ENCODE peak calls at places on chromosomes 11 and 22, in seven cellular contexts. One of them, this sample, is unnamed.

GRCh38 chr11:126791991-126792390 is 208.6 kb downstream of the KIRREL3 start:
- DNase-seq in stimulated activated CD4-positive, alpha-beta T cell treated with anti-CD3 and anti-CD28 coated beads, Interleukin-12 subunit alpha, Interleukin-12 subunit beta, amount 100 ng/mL, for 4 hours: no peak
- DNase-seq in GF-D8: no peak
- DNase-seq in iPS-NIHi11: no peak
- DNase-seq in WTC11: no peak
- DNase-seq in iris pigment epithelial cell: no peak
- DNase-seq in cardiac septum: no peak
- DNase-seq in this sample: no peak

GRCh38 chr11:83037877-83038276 is 33.8 kb downstream of the RAB30 start:
- DNase-seq in GF-D8: no peak
- DNase-seq in iris pigment epithelial cell: no peak
- DNase-seq in stimulated activated CD4-positive, alpha-beta T cell treated with anti-CD3 and anti-CD28 coated beads, Interleukin-12 subunit alpha, Interleukin-12 subunit beta, amount 100 ng/mL, for 4 hours: no peak
- DNase-seq in iPS-NIHi11: no peak
- DNase-seq in WTC11: no peak
- DNase-seq in cardiac septum: no peak
- DNase-seq in this sample: no peak

GRCh38 chr22:36405671-36406070 is 17.9 kb upstream of the MYH9 start:
- DNase-seq in stimulated activated CD4-positive, alpha-beta T cell treated with anti-CD3 and anti-CD28 coated beads, Interleukin-12 subunit alpha, Interleukin-12 subunit beta, amount 100 ng/mL, for 4 hours: no peak
- DNase-seq in iPS-NIHi11: no peak
- DNase-seq in iris pigment epithelial cell: no peak
- DNase-seq in GF-D8: peak
- DNase-seq in WTC11: no peak
- DNase-seq in cardiac septum: peak
- DNase-seq in this sample: no peak

GRCh38 chr11:73252577-73253191 is 19.5 kb upstream of the P2RY6 start:
- DNase-seq in iPS-NIHi11: peak
- DNase-seq in iris pigment epithelial cell: no peak
- DNase-seq in GF-D8: no peak
- DNase-seq in stimulated activated CD4-positive, alpha-beta T cell treated with anti-CD3 and anti-CD28 coated beads, Interleukin-12 subunit alpha, Interleukin-12 subunit beta, amount 100 ng/mL, for 4 hours: no peak
- DNase-seq in cardiac septum: no peak
- DNase-seq in WTC11: peak
- DNase-seq in this sample: no peak

GRCh38 chr11:6705905-6706535 is 22.9 kb upstream of the MRPL17 start:
- DNase-seq in iPS-NIHi11: peak
- DNase-seq in GF-D8: no peak
- DNase-seq in WTC11: peak
- DNase-seq in cardiac septum: no peak
- DNase-seq in iris pigment epithelial cell: peak
- DNase-seq in stimulated activated CD4-positive, alpha-beta T cell treated with anti-CD3 and anti-CD28 coated beads, Interleukin-12 subunit alpha, Interleukin-12 subunit beta, amount 100 ng/mL, for 4 hours: peak
- DNase-seq in this sample: no peak

GRCh38 chr11:47858169-47858543 is 10.0 kb upstream of the NUP160 start:
- DNase-seq in iris pigment epithelial cell: peak
- DNase-seq in WTC11: no peak
- DNase-seq in stimulated activated CD4-positive, alpha-beta T cell treated with anti-CD3 and anti-CD28 coated beads, Interleukin-12 subunit alpha, Interleukin-12 subunit beta, amount 100 ng/mL, for 4 hours: no peak
- DNase-seq in GF-D8: no peak
- DNase-seq in iPS-NIHi11: no peak
- DNase-seq in cardiac septum: no peak
- DNase-seq in this sample: no peak

GRCh38 chr22:25057013-25057881 is 104.7 kb downstream of the KIAA1671 start:
- DNase-seq in WTC11: peak
- DNase-seq in iPS-NIHi11: peak
- DNase-seq in iris pigment epithelial cell: peak
- DNase-seq in GF-D8: no peak
- DNase-seq in cardiac septum: no peak
- DNase-seq in stimulated activated CD4-positive, alpha-beta T cell treated with anti-CD3 and anti-CD28 coated beads, Interleukin-12 subunit alpha, Interleukin-12 subunit beta, amount 100 ng/mL, for 4 hours: peak
- DNase-seq in this sample: peak

GRCh38 chr11:72778535-72779494 is 15.0 kb downstream of the STARD10 start:
- DNase-seq in stimulated activated CD4-positive, alpha-beta T cell treated with anti-CD3 and anti-CD28 coated beads, Interleukin-12 subunit alpha, Interleukin-12 subunit beta, amount 100 ng/mL, for 4 hours: no peak
- DNase-seq in GF-D8: no peak
- DNase-seq in iPS-NIHi11: no peak
- DNase-seq in cardiac septum: no peak
- DNase-seq in iris pigment epithelial cell: no peak
- DNase-seq in WTC11: no peak
- DNase-seq in this sample: no peak

GRCh38 chr11:74717211-74717997 is 13.8 kb downstream of the CHRDL2 start:
- DNase-seq in WTC11: no peak
- DNase-seq in GF-D8: no peak
- DNase-seq in cardiac septum: no peak
- DNase-seq in iris pigment epithelial cell: no peak
- DNase-seq in iPS-NIHi11: no peak
- DNase-seq in stimulated activated CD4-positive, alpha-beta T cell treated with anti-CD3 and anti-CD28 coated beads, Interleukin-12 subunit alpha, Interleukin-12 subunit beta, amount 100 ng/mL, for 4 hours: no peak
- DNase-seq in this sample: no peak

GRCh38 chr11:102456381-102456780 is 3.8 kb upstream of the TMEM123 start:
- DNase-seq in WTC11: no peak
- DNase-seq in cardiac septum: no peak
- DNase-seq in GF-D8: peak
- DNase-seq in stimulated activated CD4-positive, alpha-beta T cell treated with anti-CD3 and anti-CD28 coated beads, Interleukin-12 subunit alpha, Interleukin-12 subunit beta, amount 100 ng/mL, for 4 hours: no peak
- DNase-seq in iris pigment epithelial cell: peak
- DNase-seq in iPS-NIHi11: no peak
- DNase-seq in this sample: no peak

GRCh38 chr22:19522190-19522880 is 1.9 kb downstream of the CLDN5 start:
- DNase-seq in stimulated activated CD4-positive, alpha-beta T cell treated with anti-CD3 and anti-CD28 coated beads, Interleukin-12 subunit alpha, Interleukin-12 subunit beta, amount 100 ng/mL, for 4 hours: no peak
- DNase-seq in iPS-NIHi11: peak
- DNase-seq in GF-D8: no peak
- DNase-seq in iris pigment epithelial cell: no peak
- DNase-seq in cardiac septum: peak
- DNase-seq in WTC11: no peak
- DNase-seq in this sample: no peak

GRCh38 chr11:13313005-13313819 is 35.6 kb downstream of the BMAL1 start:
- DNase-seq in cardiac septum: no peak
- DNase-seq in WTC11: no peak
- DNase-seq in GF-D8: no peak
- DNase-seq in iris pigment epithelial cell: no peak
- DNase-seq in iPS-NIHi11: no peak
- DNase-seq in stimulated activated CD4-positive, alpha-beta T cell treated with anti-CD3 and anti-CD28 coated beads, Interleukin-12 subunit alpha, Interleukin-12 subunit beta, amount 100 ng/mL, for 4 hours: no peak
- DNase-seq in this sample: no peak

GRCh38 chr11:70504246-70505020 is 106.1 kb downstream of the CTTN start:
- DNase-seq in GF-D8: no peak
- DNase-seq in stimulated activated CD4-positive, alpha-beta T cell treated with anti-CD3 and anti-CD28 coated beads, Interleukin-12 subunit alpha, Interleukin-12 subunit beta, amount 100 ng/mL, for 4 hours: no peak
- DNase-seq in cardiac septum: no peak
- DNase-seq in iris pigment epithelial cell: no peak
- DNase-seq in iPS-NIHi11: no peak
- DNase-seq in WTC11: no peak
- DNase-seq in this sample: peak

GRCh38 chr11:44614281-44614680 is 48.8 kb downstream of the CD82 start:
- DNase-seq in iPS-NIHi11: no peak
- DNase-seq in WTC11: no peak
- DNase-seq in iris pigment epithelial cell: no peak
- DNase-seq in GF-D8: no peak
- DNase-seq in stimulated activated CD4-positive, alpha-beta T cell treated with anti-CD3 and anti-CD28 coated beads, Interleukin-12 subunit alpha, Interleukin-12 subunit beta, amount 100 ng/mL, for 4 hours: no peak
- DNase-seq in cardiac septum: no peak
- DNase-seq in this sample: no peak

GRCh38 chr11:126109941-126110731 is 47.5 kb upstream of the CDON start:
- DNase-seq in WTC11: no peak
- DNase-seq in cardiac septum: no peak
- DNase-seq in stimulated activated CD4-positive, alpha-beta T cell treated with anti-CD3 and anti-CD28 coated beads, Interleukin-12 subunit alpha, Interleukin-12 subunit beta, amount 100 ng/mL, for 4 hours: no peak
- DNase-seq in GF-D8: no peak
- DNase-seq in iPS-NIHi11: no peak
- DNase-seq in iris pigment epithelial cell: peak
- DNase-seq in this sample: no peak

GRCh38 chr11:66081505-66081904 is 11.4 kb downstream of the PACS1 start:
- DNase-seq in WTC11: no peak
- DNase-seq in GF-D8: peak
- DNase-seq in cardiac septum: peak
- DNase-seq in iPS-NIHi11: peak
- DNase-seq in stimulated activated CD4-positive, alpha-beta T cell treated with anti-CD3 and anti-CD28 coated beads, Interleukin-12 subunit alpha, Interleukin-12 subunit beta, amount 100 ng/mL, for 4 hours: peak
- DNase-seq in iris pigment epithelial cell: peak
- DNase-seq in this sample: no peak

GRCh38 chr11:10902301-10902700 is 44.4 kb upstream of the ZBED5 start:
- DNase-seq in GF-D8: no peak
- DNase-seq in cardiac septum: no peak
- DNase-seq in iris pigment epithelial cell: peak
- DNase-seq in WTC11: no peak
- DNase-seq in stimulated activated CD4-positive, alpha-beta T cell treated with anti-CD3 and anti-CD28 coated beads, Interleukin-12 subunit alpha, Interleukin-12 subunit beta, amount 100 ng/mL, for 4 hours: no peak
- DNase-seq in iPS-NIHi11: no peak
- DNase-seq in this sample: no peak

GRCh38 chr22:50169774-50170341 is 673 bp upstream of the PANX2 start:
- DNase-seq in iPS-NIHi11: peak
- DNase-seq in stimulated activated CD4-positive, alpha-beta T cell treated with anti-CD3 and anti-CD28 coated beads, Interleukin-12 subunit alpha, Interleukin-12 subunit beta, amount 100 ng/mL, for 4 hours: peak
- DNase-seq in GF-D8: no peak
- DNase-seq in WTC11: no peak
- DNase-seq in cardiac septum: peak
- DNase-seq in iris pigment epithelial cell: no peak
- DNase-seq in this sample: peak

GRCh38 chr11:73198677-73199076 is 19.4 kb upstream of the P2RY2 start:
- DNase-seq in GF-D8: no peak
- DNase-seq in iPS-NIHi11: no peak
- DNase-seq in cardiac septum: no peak
- DNase-seq in stimulated activated CD4-positive, alpha-beta T cell treated with anti-CD3 and anti-CD28 coated beads, Interleukin-12 subunit alpha, Interleukin-12 subunit beta, amount 100 ng/mL, for 4 hours: no peak
- DNase-seq in iris pigment epithelial cell: peak
- DNase-seq in WTC11: peak
- DNase-seq in this sample: no peak

GRCh38 chr22:47371263-47372090 is 609.0 kb downstream of the TBC1D22A start:
- DNase-seq in stimulated activated CD4-positive, alpha-beta T cell treated with anti-CD3 and anti-CD28 coated beads, Interleukin-12 subunit alpha, Interleukin-12 subunit beta, amount 100 ng/mL, for 4 hours: no peak
- DNase-seq in iPS-NIHi11: no peak
- DNase-seq in iris pigment epithelial cell: no peak
- DNase-seq in WTC11: no peak
- DNase-seq in GF-D8: no peak
- DNase-seq in cardiac septum: peak
- DNase-seq in this sample: peak

GRCh38 chr22:23216331-23217170 is 36.2 kb downstream of the BCR start:
- DNase-seq in WTC11: no peak
- DNase-seq in cardiac septum: no peak
- DNase-seq in iPS-NIHi11: no peak
- DNase-seq in stimulated activated CD4-positive, alpha-beta T cell treated with anti-CD3 and anti-CD28 coated beads, Interleukin-12 subunit alpha, Interleukin-12 subunit beta, amount 100 ng/mL, for 4 hours: peak
- DNase-seq in GF-D8: peak
- DNase-seq in iris pigment epithelial cell: no peak
- DNase-seq in this sample: no peak

GRCh38 chr11:71490731-71491390 is 36.2 kb upstream of the KRTAP5-7 start:
- DNase-seq in cardiac septum: peak
- DNase-seq in iris pigment epithelial cell: no peak
- DNase-seq in GF-D8: no peak
- DNase-seq in stimulated activated CD4-positive, alpha-beta T cell treated with anti-CD3 and anti-CD28 coated beads, Interleukin-12 subunit alpha, Interleukin-12 subunit beta, amount 100 ng/mL, for 4 hours: no peak
- DNase-seq in iPS-NIHi11: no peak
- DNase-seq in WTC11: no peak
- DNase-seq in this sample: no peak

GRCh38 chr22:39292561-39293074 is 26.8 kb downstream of the RPL3 start:
- DNase-seq in cardiac septum: peak
- DNase-seq in WTC11: peak
- DNase-seq in GF-D8: no peak
- DNase-seq in iris pigment epithelial cell: peak
- DNase-seq in iPS-NIHi11: peak
- DNase-seq in stimulated activated CD4-positive, alpha-beta T cell treated with anti-CD3 and anti-CD28 coated beads, Interleukin-12 subunit alpha, Interleukin-12 subunit beta, amount 100 ng/mL, for 4 hours: no peak
- DNase-seq in this sample: peak

GRCh38 chr11:76768091-76769047 is 14.8 kb upstream of the TSKU start:
- DNase-seq in WTC11: no peak
- DNase-seq in stimulated activated CD4-positive, alpha-beta T cell treated with anti-CD3 and anti-CD28 coated beads, Interleukin-12 subunit alpha, Interleukin-12 subunit beta, amount 100 ng/mL, for 4 hours: no peak
- DNase-seq in iPS-NIHi11: no peak
- DNase-seq in GF-D8: peak
- DNase-seq in iris pigment epithelial cell: no peak
- DNase-seq in cardiac septum: peak
- DNase-seq in this sample: no peak

This sample was measured in ovary.